ENCODE peak calls at places on chromosomes 11 and 22, in six cellular contexts. K is neuronal stem cell, G is H1, I is IMR-90, U is mesendoderm, M is H9. F is an unnamed sample.

GRCh38 chr11:96481204-96481603 is 91.4 kb downstream of the JRKL start:
- DNase-seq in I (no peak), M (no peak), G (no peak), U (no peak), K (no peak), F (peak; percentile 18)

GRCh38 chr11:130129922-130130321 is 29.7 kb upstream of the ST14 start:
- DNase-seq in M (no peak), K (no peak), I (no peak), U (no peak), G (no peak), F (no peak)

GRCh38 chr22:22881116-22882032 is 6.2 kb upstream of the IGLL5 start:
- DNase-seq in K (no peak), I (no peak), U (no peak), G (no peak), M (peak; percentile 3), F (no peak)

GRCh38 chr11:122150484-122151124 is 34.6 kb upstream of the BLID start:
- DNase-seq in G (no peak), M (no peak), I (no peak), K (no peak), U (no peak), F (no peak)

GRCh38 chr22:49580024-49580423 is 247.6 kb downstream of the BRD1 start:
- DNase-seq in G (no peak), I (no peak), K (no peak), U (no peak), M (no peak), F (no peak)

GRCh38 chr11:117933930-117934329 is 4.7 kb upstream of the TMPRSS13 start:
- DNase-seq in U (peak; percentile 86), I (no peak), K (no peak), M (peak; percentile 40), G (no peak), F (no peak)

GRCh38 chr11:1869427-1870325 is 16.8 kb downstream of the LSP1 start:
- DNase-seq in K (no peak), G (no peak), M (no peak), U (no peak), I (no peak), F (no peak)

GRCh38 chr11:66314186-66314501 is 2.7 kb downstream of the CD248 start:
- DNase-seq in K (no peak), G (no peak), I (no peak), U (no peak), M (no peak), F (no peak)

GRCh38 chr11:75229466-75229865 is 11.1 kb upstream of the TPBGL start:
- DNase-seq in G (no peak), K (no peak), I (no peak), U (no peak), M (no peak), F (no peak)

GRCh38 chr11:47400813-47401279 is 7.5 kb upstream of the SLC39A13 start:
- DNase-seq in G (no peak), U (peak; percentile 72), K (no peak), I (no peak), M (peak; percentile 26), F (peak; percentile 32)

GRCh38 chr22:50307891-50308596 is 598 bp upstream of the PLXNB2 start:
- DNase-seq in I (no peak), K (no peak), U (no peak), G (no peak), M (no peak), F (no peak)

GRCh38 chr11:128553662-128554392 is 33.5 kb downstream of the ETS1 start:
- DNase-seq in G (no peak), U (peak; percentile 69), I (peak; percentile 32), K (no peak), M (no peak), F (no peak)

GRCh38 chr11:121572581-121573059 is 119.9 kb upstream of the SORL1-AS1 start:
- DNase-seq in M (no peak), I (no peak), U (no peak), G (no peak), K (no peak), F (no peak)

GRCh38 chr11:1073851-1074243 is 827 bp upstream of the MUC2 start:
- DNase-seq in G (no peak), M (no peak), U (no peak), I (no peak), K (no peak), F (no peak)

GRCh38 chr11:120413480-120413879 is 77.3 kb downstream of the ARHGEF12 start:
- DNase-seq in M (no peak), I (peak; percentile 85), U (no peak), G (no peak), K (no peak), F (peak; percentile 29)

GRCh38 chr11:91641153-91641552 is 583.5 kb upstream of the FAT3 start:
- DNase-seq in U (no peak), M (no peak), G (no peak), K (no peak), I (no peak), F (no peak)

GRCh38 chr11:87259731-87260130 is 222.0 kb downstream of the TMEM135 start:
- DNase-seq in G (no peak), M (no peak), K (no peak), U (peak; percentile 8), I (no peak), F (no peak)

GRCh38 chr22:33288078-33288477 is 229.9 kb upstream of the SYN3 start:
- DNase-seq in M (no peak), G (no peak), U (no peak), K (no peak), I (no peak), F (no peak)

GRCh38 chr11:34653851-34654490 is 33.1 kb downstream of the EHF start:
- DNase-seq in G (no peak), K (no peak), I (peak; percentile 99), U (peak; percentile 56), M (no peak), F (peak; percentile 95)

GRCh38 chr22:42317691-42318547 is 47.5 kb upstream of the TCF20 start:
- DNase-seq in M (no peak), G (no peak), I (no peak), K (no peak), U (no peak), F (no peak)

GRCh38 chr22:30893434-30894370 is 74.9 kb downstream of the MORC2 start:
- DNase-seq in K (no peak), I (no peak), M (no peak), G (peak; percentile 41), U (no peak), F (no peak)

GRCh38 chr11:88174627-88175003 is 628 bp downstream of the RAB38 start:
- DNase-seq in K (peak; percentile 29), G (no peak), M (peak; percentile 41), I (peak; percentile 86), U (peak; percentile 51), F (peak; percentile 90)

GRCh38 chr11:7167976-7168740 is 79.4 kb downstream of the RBMXL2 start:
- DNase-seq in M (no peak), G (no peak), I (no peak), K (no peak), U (no peak), F (no peak)

DNA sequence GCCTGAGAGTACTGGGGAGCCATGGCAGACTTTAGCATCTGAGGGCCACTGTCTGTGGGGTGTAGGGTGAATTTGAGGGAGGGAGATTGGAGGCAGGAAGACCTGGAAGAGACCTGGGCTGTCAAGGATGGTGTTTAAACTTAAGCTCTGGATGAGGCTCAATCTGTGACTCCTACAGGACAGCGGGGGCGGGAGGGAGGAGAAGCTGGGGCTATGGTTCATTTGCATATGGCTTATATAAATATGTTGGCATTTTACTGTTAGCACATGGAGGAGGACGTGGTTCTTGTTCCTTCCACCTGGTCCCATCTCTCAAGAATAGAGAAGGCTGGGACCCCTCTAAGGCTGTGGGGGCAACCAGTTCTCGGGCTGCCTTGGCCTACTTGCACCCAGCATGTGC is 81.5 kb downstream of the PDE2A start:
- DNase-seq in U (no peak), M (no peak), I (no peak), K (no peak), G (no peak), F (no peak)
- H2BK15ac ChIP-seq in U (no peak overlapping the region), M (no peak overlapping the region), I (no peak overlapping the region), K (no peak overlapping the region), G (peak overlapping the region; percentile 81), F (no peak overlapping the region)

DNA sequence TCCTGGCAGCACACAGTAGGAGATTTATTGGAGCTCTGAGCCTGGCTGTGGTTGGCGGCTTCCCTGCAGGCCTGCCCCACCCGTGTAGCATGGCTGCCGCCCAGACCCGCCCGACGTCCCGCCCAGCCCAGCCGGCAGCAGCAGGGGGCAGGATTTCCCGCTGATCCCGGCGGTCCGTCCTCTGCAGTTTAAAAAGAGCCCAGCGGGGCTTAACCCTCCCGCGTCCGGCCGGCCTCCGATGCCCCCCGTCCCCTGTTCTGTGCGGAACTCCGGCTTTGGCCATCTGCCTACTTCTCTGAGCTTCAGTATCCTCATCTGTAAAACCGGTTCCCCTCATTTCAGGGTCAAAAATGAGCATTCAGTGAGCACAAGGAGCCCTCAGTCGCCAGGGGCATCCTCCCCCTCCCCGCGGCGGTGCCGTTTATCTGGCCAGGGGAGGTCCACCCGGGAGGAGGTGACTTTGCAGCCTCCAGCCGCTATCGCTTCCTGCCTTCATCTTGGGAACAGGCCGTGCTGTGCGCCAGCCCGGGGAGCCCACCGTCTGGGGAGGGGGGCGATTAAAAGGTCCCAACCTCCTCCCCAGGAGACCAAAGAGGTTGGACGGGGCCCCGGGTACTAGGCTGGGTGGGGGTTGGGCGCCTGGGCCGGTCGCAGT is at the start of gene GAS2L1:
- DNase-seq in I (peak; percentile 73), G (peak; percentile 87), M (peak; percentile 84), U (peak; percentile 92), K (peak; percentile 61), F (peak; percentile 87)
- H2BK5ac ChIP-seq in I (peak within 1 kb of the TSS; percentile 77), G (peak within 1 kb of the TSS; percentile 95), M (no peak within 1 kb of the TSS), U (peak within 1 kb of the TSS; percentile 96), K (peak within 1 kb of the TSS; percentile 97), F (peak within 1 kb of the TSS; percentile 39)

DNA sequence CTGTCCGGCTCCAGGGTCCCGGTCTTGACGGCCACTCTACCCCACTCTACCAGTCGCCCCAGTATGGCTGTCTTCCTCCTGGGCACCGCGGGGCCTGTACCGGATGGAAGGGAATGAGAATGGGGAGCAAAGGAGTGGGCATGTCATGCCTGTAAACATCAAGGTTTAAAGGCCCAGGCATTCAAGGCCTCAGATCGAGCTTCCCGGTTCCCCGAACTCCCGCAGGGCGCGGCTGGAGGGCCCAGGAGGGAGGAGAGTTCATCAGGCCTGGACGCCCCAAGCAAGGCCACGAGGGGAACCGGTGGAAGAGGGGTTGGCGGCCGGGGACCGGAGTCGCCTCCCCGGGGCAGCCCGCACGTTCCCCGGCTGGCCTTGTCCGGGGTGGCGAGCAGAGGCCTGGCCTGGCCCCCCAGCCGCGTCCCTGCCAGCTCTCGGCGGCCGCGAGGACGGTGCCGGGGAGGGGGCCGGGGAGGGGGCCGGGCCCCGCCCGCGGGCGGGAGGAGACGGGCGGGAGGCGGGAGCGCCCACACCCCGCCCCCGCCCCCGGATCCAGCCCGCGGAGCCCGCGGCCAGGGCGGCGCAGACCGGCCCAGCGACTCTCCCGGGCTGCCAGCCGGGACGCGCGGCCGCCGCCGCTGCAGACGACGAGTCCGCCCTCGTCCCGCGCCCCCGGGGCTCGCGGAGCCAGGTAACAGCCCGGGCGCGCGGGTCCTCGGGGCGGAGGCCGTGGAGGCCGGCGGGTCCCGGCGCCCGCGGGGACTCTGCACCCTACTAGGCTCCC is at the start of gene CDC42EP1:
- DNase-seq in I (peak; percentile 36), G (peak; percentile 78), U (peak; percentile 84), M (peak; percentile 47), K (no peak), F (peak; percentile 64)
- H2BK15ac ChIP-seq in I (peak within 1 kb of the TSS; percentile 57), G (no peak within 1 kb of the TSS), U (peak within 1 kb of the TSS; percentile 4), M (no peak within 1 kb of the TSS), K (peak within 1 kb of the TSS; percentile 97), F (peak within 1 kb of the TSS; percentile 94)

DNA sequence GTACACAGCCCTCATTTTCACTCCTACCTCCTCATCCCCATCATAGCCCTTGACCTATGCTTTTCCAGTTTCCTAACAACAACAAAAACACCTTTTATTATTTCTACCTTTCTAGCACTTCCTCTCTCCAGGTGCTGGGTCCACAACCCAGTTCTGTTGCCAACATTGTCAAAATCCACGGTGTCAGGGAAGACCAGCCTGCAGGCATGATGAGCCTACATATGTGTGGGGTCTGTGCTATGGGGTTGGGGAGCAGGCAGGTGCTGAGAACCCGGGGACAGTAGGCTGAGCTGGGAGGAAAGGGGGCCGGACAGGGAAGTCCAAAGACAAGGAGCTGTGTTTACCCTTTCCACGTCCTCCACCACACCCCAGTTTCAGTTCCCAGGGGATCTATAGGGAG is 711 bp upstream of the ZPR1 start:
- DNase-seq in K (no peak), G (no peak), I (no peak), U (no peak), M (no peak), F (no peak)
- H2BK5ac ChIP-seq in K (no peak overlapping the region), G (no peak overlapping the region), I (no peak overlapping the region), U (no peak overlapping the region), M (no peak overlapping the region), F (no peak overlapping the region)

F was measured in mesenchymal stem cell.